ENCODE peak calls at places on chromosomes 1 and 21, in ten cellular contexts. N is AG09319, Q is substantia nigra, F is ELR, E is Caki2, Y is AG04449, L is 8988T, V is mucosa of descending colon, T is GM19239, J is Daoy. K is an unnamed sample.

GRCh38 chr1:192887426-192887825 is 78.6 kb downstream of the RGS2 start:
- DNase-seq in T (no peak), V (no peak), F (no peak), J (no peak), Y (no peak), L (no peak), Q (no peak), N (no peak), E (no peak), K (no peak)

GRCh38 chr1:209386156-209386555 is 197.4 kb upstream of the CAMK1G start:
- DNase-seq in F (no peak), E (no peak), J (no peak), T (no peak), L (no peak), Y (no peak), V (no peak), Q (no peak), N (no peak), K (no peak)

GRCh38 chr21:16239659-16240265 is 510.0 kb downstream of the USP25 start:
- DNase-seq in Q (no peak), N (no peak), J (peak), L (no peak), V (no peak), Y (no peak), F (peak), T (no peak), E (no peak), K (no peak)

GRCh38 chr1:48654606-48655210 is 122.0 kb downstream of the BEND5 start:
- DNase-seq in J (no peak), T (no peak), V (no peak), L (no peak), E (no peak), F (no peak), Q (no peak), Y (no peak), N (no peak), K (no peak)

GRCh38 chr1:78157162-78157561 is 111.4 kb downstream of the GIPC2 start:
- DNase-seq in Y (peak), L (no peak), F (peak), J (no peak), T (no peak), Q (no peak), E (no peak), N (no peak), V (no peak), K (peak)

GRCh38 chr1:2474104-2474787 is 1.8 kb upstream of the PLCH2 start:
- DNase-seq in T (no peak), Q (no peak), L (no peak), N (no peak), Y (no peak), J (no peak), E (no peak), F (no peak), V (no peak), K (no peak)

GRCh38 chr21:25872271-25872670 is 137.5 kb downstream of the GABPA start:
- DNase-seq in J (no peak), F (no peak), L (no peak), E (no peak), Y (no peak), V (no peak), N (no peak), Q (no peak), T (no peak), K (no peak)

GRCh38 chr1:229710746-229711145 is 84.7 kb downstream of the URB2 start:
- DNase-seq in N (no peak), E (no peak), V (no peak), T (no peak), J (no peak), L (no peak), F (no peak), Q (no peak), Y (no peak), K (no peak)

K was measured in HFFc6.